ENCODE peak calls at places on chromosomes 3 and 15, in nine cellular contexts. T is WERI-Rb-1, G is suprapubic skin, S is ascending aorta, J is neural progenitor cell, C is right atrium auricular region, K is IMR-90, O is PC-9, L is fibroblast of lung. M is an unnamed sample.

GRCh38 chr15:83753872-83754493 is 100.1 kb downstream of the ADAMTSL3 start:
- DNase-seq in J (no peak), L (no peak), G (no peak), K (no peak), S (no peak), T (no peak), O (peak; percentile 41), C (no peak), M (no peak)

GRCh38 chr3:153757839-153758238 is 363.4 kb upstream of the ARHGEF26 start:
- DNase-seq in C (no peak), T (no peak), L (no peak), O (no peak), J (no peak), K (no peak), S (no peak), G (no peak), M (no peak)

GRCh38 chr3:179348325-179349013 is 960 bp downstream of the MFN1 start:
- DNase-seq in J (peak; percentile 3), O (no peak), L (no peak), T (no peak), S (no peak), G (no peak), C (no peak), K (no peak), M (no peak)

GRCh38 chr15:68400066-68400456 is 31.9 kb downstream of the ITGA11 start:
- DNase-seq in J (no peak), O (no peak), K (no peak), G (no peak), L (no peak), S (no peak), T (no peak), C (no peak), M (no peak)

GRCh38 chr3:32882603-32883025 is 64.8 kb downstream of the TRIM71 start:
- DNase-seq in G (no peak), L (no peak), O (no peak), J (no peak), T (no peak), S (no peak), C (no peak), K (no peak), M (no peak)

GRCh38 chr3:168307893-168308292 is 212.2 kb upstream of the GOLIM4 start:
- DNase-seq in C (no peak), T (no peak), K (no peak), O (no peak), S (no peak), G (no peak), L (no peak), J (no peak), M (no peak)

GRCh38 chr3:163951397-163951987 is 1126.8 kb downstream of the SI start:
- DNase-seq in O (no peak), G (no peak), J (no peak), S (no peak), K (no peak), L (no peak), C (no peak), T (no peak), M (no peak)

GRCh38 chr3:76308541-76308940 is 523.2 kb upstream of the ZNF717 start:
- DNase-seq in S (no peak), G (no peak), T (no peak), L (peak; percentile 3), K (peak; percentile 85), O (no peak), C (no peak), J (no peak), M (no peak)

GRCh38 chr3:49869525-49870126 is at the start of gene CAMKV:
- DNase-seq in S (no peak), G (no peak), O (no peak), J (peak; percentile 83), L (no peak), C (no peak), K (no peak), T (peak; percentile 63), M (no peak)

GRCh38 chr15:96374494-96374893 is 44.0 kb downstream of the NR2F2 start:
- DNase-seq in G (no peak), T (no peak), C (no peak), O (no peak), S (no peak), K (no peak), J (no peak), L (no peak), M (no peak)

GRCh38 chr3:172557515-172558220 is 34.4 kb upstream of the TNFSF10 start:
- DNase-seq in J (no peak), C (no peak), L (peak; percentile 34), K (peak; percentile 51), O (no peak), G (no peak), S (no peak), T (no peak), M (no peak)

GRCh38 chr3:19365471-19365870 is 217.2 kb downstream of the KCNH8 start:
- DNase-seq in G (no peak), J (no peak), O (no peak), T (no peak), C (no peak), S (no peak), L (no peak), K (no peak), M (no peak)

GRCh38 chr15:57298204-57298603 is 78.1 kb upstream of the CGNL1 start:
- DNase-seq in J (no peak), O (no peak), L (peak; percentile 60), K (peak; percentile 68), S (peak; percentile 21), T (no peak), C (no peak), G (no peak), M (no peak)

GRCh38 chr15:84400017-84400740 is 164.6 kb downstream of the GOLGA6L4 start:
- DNase-seq in L (no peak), O (no peak), J (no peak), S (peak; percentile 49), C (peak; percentile 47), T (no peak), K (no peak), G (no peak), M (peak; percentile 6)

GRCh38 chr15:72785452-72786243 is 2.1 kb upstream of the ADPGK start:
- DNase-seq in L (peak; percentile 78), O (no peak), S (no peak), K (peak; percentile 74), T (no peak), G (no peak), J (no peak), C (no peak), M (peak; percentile 40)

GRCh38 chr15:72784233-72784876 is 797 bp upstream of the ADPGK start:
- DNase-seq in O (no peak), S (no peak), L (peak; percentile 78), K (peak; percentile 89), T (peak; percentile 77), C (peak; percentile 62), G (no peak), J (peak; percentile 86), M (peak; percentile 67)

GRCh38 chr15:72787521-72787920 is 4.0 kb upstream of the ADPGK start:
- DNase-seq in J (no peak), T (no peak), C (no peak), L (peak; percentile 2), S (no peak), G (no peak), O (no peak), K (no peak), M (no peak)

GRCh38 chr15:72786244-72786641 is 2.7 kb upstream of the ADPGK start:
- DNase-seq in J (no peak), T (no peak), G (no peak), C (no peak), K (no peak), L (no peak), O (no peak), S (no peak), M (no peak)

GRCh38 chr15:72786946-72787345 is 3.4 kb upstream of the ADPGK start:
- DNase-seq in K (no peak), T (no peak), L (no peak), J (no peak), G (no peak), C (no peak), S (no peak), O (no peak), M (no peak)
- H3K27ac ChIP-seq in K (no peak overlapping the region), T (no peak overlapping the region), L (no peak overlapping the region), J (no peak overlapping the region), G (no peak overlapping the region), C (no peak overlapping the region), S (no peak overlapping the region), O (no peak overlapping the region), M (peak overlapping the region; percentile 94)

DNA sequence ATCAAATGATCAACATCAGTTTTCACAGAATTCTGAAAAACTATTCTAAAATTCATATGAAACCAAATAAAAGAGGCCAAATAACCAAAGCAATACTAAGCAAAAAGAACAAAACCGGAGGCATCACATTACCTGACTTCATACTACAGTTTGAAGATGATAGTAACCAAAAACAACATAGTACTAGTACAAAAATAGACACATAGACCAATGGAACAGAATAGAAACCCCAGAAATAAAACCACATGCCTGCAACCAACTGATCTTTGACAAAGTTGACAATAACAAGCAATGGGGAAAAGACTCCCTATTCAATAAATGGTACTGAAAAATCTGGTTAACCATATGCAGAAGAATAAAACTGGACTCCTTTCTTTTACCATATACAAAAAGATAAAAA is 75.7 kb upstream of the FXR1 start:
- DNase-seq in C (no peak), L (no peak), S (no peak), G (no peak), T (no peak), J (no peak), K (no peak), O (no peak), M (no peak)
- TF ChIP-seq CTCF in C (no peak), L (no peak), S (no peak), G (no peak), T (no peak), J (no peak), K (no peak), O (no peak), M (no peak)

GRCh38 chr3:197792019-197792647 is 1.1 kb downstream of the LRCH3 start:
- DNase-seq in G (no peak), C (no peak), K (no peak), S (no peak), O (no peak), L (peak; percentile 32), J (no peak), T (no peak), M (no peak)

GRCh38 chr3:197791120-197792018 is at the start of gene LRCH3:
- DNase-seq in O (peak; percentile 84), J (peak; percentile 96), K (peak; percentile 69), S (peak; percentile 89), T (peak; percentile 71), G (peak; percentile 91), C (peak; percentile 72), L (peak; percentile 68), M (peak; percentile 81)

GRCh38 chr3:197787412-197787811 is 3.6 kb upstream of the LRCH3 start:
- DNase-seq in K (peak; percentile 32), T (no peak), O (peak; percentile 39), S (no peak), J (no peak), C (no peak), L (no peak), G (no peak), M (no peak)

GRCh38 chr3:197790033-197790432 is 1.0 kb upstream of the LRCH3 start:
- DNase-seq in G (no peak), S (no peak), K (no peak), C (no peak), J (no peak), T (no peak), L (no peak), O (no peak), M (no peak)

GRCh38 chr3:197789309-197789708 is 1.7 kb upstream of the LRCH3 start:
- DNase-seq in J (no peak), L (no peak), C (no peak), S (no peak), K (no peak), T (no peak), O (no peak), G (no peak), M (no peak)
- H3K27ac ChIP-seq in J (no peak overlapping the region), L (no peak overlapping the region), C (no peak overlapping the region), S (no peak overlapping the region), K (no peak overlapping the region), T (no peak overlapping the region), O (no peak overlapping the region), G (no peak overlapping the region), M (no peak overlapping the region)

GRCh38 chr15:38564557-38565286 is at the start of gene RASGRP1:
- DNase-seq in K (peak; percentile 56), G (no peak), S (peak; percentile 71), C (no peak), L (peak; percentile 61), O (peak; percentile 55), T (peak; percentile 58), J (peak; percentile 92), M (peak; percentile 76)
- TF ChIP-seq CTCF in K (peak; percentile 53), G (no peak), S (peak; percentile 36), C (no peak), L (no peak), O (no peak), T (peak; percentile 33), J (peak; percentile 36), M (peak; percentile 26)